ENCODE peak calls at places on chromosomes 4 and X, in ten cellular contexts. X is activated effector memory CD4-positive, alpha-beta T cell treated with Interleukin-2 at 50 U/mL for 16 hours; T is T-helper 1 cell; L is cardiac fibroblast; J is sciatic nerve; B is memory B cell; H is stromal cell of bone marrow; Y is EL; M is NCI-H774; S is globus pallidus. U is an unnamed sample.

GRCh38 chr4:2354127-2354526 is 64.3 kb downstream of the ZFYVE28 start:
- DNase-seq in Y (no peak), X (no peak), S (no peak), L (peak), B (no peak), M (no peak), J (peak), T (no peak), H (no peak), U (no peak)

GRCh38 chr4:180134116-180134866 is 2108.9 kb upstream of the TENM3 start:
- DNase-seq in S (peak), H (no peak), B (no peak), J (no peak), L (no peak), Y (no peak), X (no peak), M (peak), T (no peak), U (no peak)

GRCh38 chr4:2930821-2931764 is 32.1 kb downstream of the NOP14 start:
- DNase-seq in J (peak), S (peak), Y (no peak), X (no peak), H (no peak), B (no peak), L (no peak), M (no peak), T (no peak), U (peak)

GRCh38 chrX:132592880-132593279 is 104.0 kb upstream of the MBNL3 start:
- DNase-seq in T (no peak), L (no peak), S (peak), B (peak), J (no peak), X (no peak), Y (no peak), H (no peak), M (peak), U (no peak)

GRCh38 chrX:119726900-119727555 is 31.4 kb upstream of the SOWAHD start:
- DNase-seq in T (no peak), B (no peak), H (no peak), X (peak), S (no peak), Y (peak), J (no peak), L (no peak), M (no peak), U (no peak)

GRCh38 chrX:7110821-7111276 is 36.7 kb upstream of the STS start:
- DNase-seq in T (no peak), H (no peak), S (no peak), M (no peak), J (no peak), X (no peak), Y (peak), B (peak), L (peak), U (no peak)

GRCh38 chrX:138191998-138192397 is 519.5 kb downstream of the FGF13 start:
- DNase-seq in J (no peak), H (no peak), L (peak), Y (no peak), S (peak), B (no peak), X (no peak), T (no peak), M (no peak), U (no peak)

GRCh38 chr4:177546745-177547144 is 104.5 kb upstream of the AGA start:
- DNase-seq in B (no peak), H (no peak), M (no peak), T (no peak), S (no peak), L (peak), X (no peak), J (no peak), Y (no peak), U (no peak)

GRCh38 chr4:60155088-60155487 is 1045.0 kb upstream of the ADGRL3 start:
- DNase-seq in J (no peak), B (no peak), M (no peak), X (no peak), T (no peak), S (no peak), L (no peak), Y (no peak), H (no peak), U (no peak)

U was measured in upper lobe of right lung.